ENCODE peak calls at places on chromosomes 4 and X, in five cellular contexts. One of them, this sample, is unnamed.

GRCh38 chr4:151197258-151197657 is 79.7 kb upstream of the PRSS48 start:
- DNase-seq in AG04450: no peak
- DNase-seq in PC-3: peak; percentile 9
- DNase-seq in CD4-positive, alpha-beta T cell: no peak
- DNase-seq in left lung: no peak
- DNase-seq in this sample: peak; percentile 11

GRCh38 chrX:55867254-55867653 is 149.7 kb downstream of the RRAGB start:
- DNase-seq in CD4-positive, alpha-beta T cell: no peak
- DNase-seq in AG04450: no peak
- DNase-seq in PC-3: peak; percentile 35
- DNase-seq in left lung: no peak
- DNase-seq in this sample: peak; percentile 0

GRCh38 chr4:26140150-26140898 is 180.5 kb upstream of the RBPJ start:
- DNase-seq in CD4-positive, alpha-beta T cell: no peak
- DNase-seq in PC-3: no peak
- DNase-seq in AG04450: no peak
- DNase-seq in left lung: no peak
- DNase-seq in this sample: no peak

GRCh38 chr4:131499139-131499873 is 1649.8 kb upstream of the PCDH10 start:
- DNase-seq in AG04450: peak; percentile 81
- DNase-seq in PC-3: peak; percentile 48
- DNase-seq in left lung: peak; percentile 31
- DNase-seq in CD4-positive, alpha-beta T cell: no peak
- DNase-seq in this sample: peak; percentile 8

GRCh38 chr4:39103291-39103690 is 41.3 kb downstream of the KLHL5 start:
- DNase-seq in AG04450: no peak
- DNase-seq in CD4-positive, alpha-beta T cell: no peak
- DNase-seq in PC-3: no peak
- DNase-seq in left lung: no peak
- DNase-seq in this sample: no peak

GRCh38 chr4:173191623-173192041 is 23.0 kb downstream of the GALNT7 start:
- DNase-seq in CD4-positive, alpha-beta T cell: no peak
- DNase-seq in PC-3: peak; percentile 90
- DNase-seq in left lung: no peak
- DNase-seq in AG04450: no peak
- DNase-seq in this sample: peak; percentile 68

GRCh38 chr4:4491396-4491893 is 50.4 kb downstream of the STX18 start:
- DNase-seq in left lung: no peak
- DNase-seq in PC-3: no peak
- DNase-seq in AG04450: no peak
- DNase-seq in CD4-positive, alpha-beta T cell: no peak
- DNase-seq in this sample: no peak

GRCh38 chr4:98092833-98093439 is 50.3 kb downstream of the STPG2 start:
- DNase-seq in PC-3: peak; percentile 44
- DNase-seq in AG04450: no peak
- DNase-seq in left lung: no peak
- DNase-seq in CD4-positive, alpha-beta T cell: no peak
- DNase-seq in this sample: no peak

GRCh38 chr4:140098481-140099132 is 55.4 kb downstream of the MAML3 start:
- DNase-seq in AG04450: no peak
- DNase-seq in left lung: no peak
- DNase-seq in CD4-positive, alpha-beta T cell: no peak
- DNase-seq in PC-3: peak; percentile 79
- DNase-seq in this sample: peak; percentile 33

GRCh38 chr4:71498002-71498401 is 159.2 kb downstream of the SLC4A4 start:
- DNase-seq in CD4-positive, alpha-beta T cell: no peak
- DNase-seq in PC-3: peak; percentile 78
- DNase-seq in AG04450: peak; percentile 23
- DNase-seq in left lung: no peak
- DNase-seq in this sample: no peak

GRCh38 chrX:17738002-17738713 is 865 bp downstream of the SCML1 start:
- DNase-seq in AG04450: no peak
- DNase-seq in CD4-positive, alpha-beta T cell: peak; percentile 17
- DNase-seq in PC-3: peak; percentile 45
- DNase-seq in left lung: peak; percentile 61
- DNase-seq in this sample: no peak

GRCh38 chr4:116603096-116603495 is 482.3 kb downstream of the TRAM1L1 start:
- DNase-seq in left lung: no peak
- DNase-seq in AG04450: no peak
- DNase-seq in PC-3: peak; percentile 13
- DNase-seq in CD4-positive, alpha-beta T cell: no peak
- DNase-seq in this sample: no peak

GRCh38 chr4:1136028-1136427 is 22.7 kb upstream of the RNF212 start:
- DNase-seq in left lung: no peak
- DNase-seq in AG04450: no peak
- DNase-seq in PC-3: no peak
- DNase-seq in CD4-positive, alpha-beta T cell: no peak
- DNase-seq in this sample: no peak

GRCh38 chr4:24303926-24304325 is 280.4 kb downstream of the DHX15 start:
- DNase-seq in AG04450: no peak
- DNase-seq in PC-3: no peak
- DNase-seq in CD4-positive, alpha-beta T cell: no peak
- DNase-seq in left lung: no peak
- DNase-seq in this sample: no peak

GRCh38 chr4:42234817-42235216 is 82.4 kb upstream of the BEND4 start:
- DNase-seq in CD4-positive, alpha-beta T cell: no peak
- DNase-seq in AG04450: no peak
- DNase-seq in PC-3: no peak
- DNase-seq in left lung: no peak
- DNase-seq in this sample: no peak

GRCh38 chr4:165780735-165781134 is 92.3 kb upstream of the TLL1 start:
- DNase-seq in PC-3: no peak
- DNase-seq in AG04450: no peak
- DNase-seq in CD4-positive, alpha-beta T cell: no peak
- DNase-seq in left lung: no peak
- DNase-seq in this sample: no peak

GRCh38 chrX:70664726-70665125 is 220.1 kb downstream of the DLG3 start:
- DNase-seq in left lung: no peak
- DNase-seq in AG04450: no peak
- DNase-seq in PC-3: peak; percentile 49
- DNase-seq in CD4-positive, alpha-beta T cell: no peak
- DNase-seq in this sample: peak; percentile 2

GRCh38 chrX:51332188-51332942 is at the start of gene NUDT10:
- DNase-seq in AG04450: no peak
- DNase-seq in PC-3: no peak
- DNase-seq in left lung: peak; percentile 79
- DNase-seq in CD4-positive, alpha-beta T cell: no peak
- DNase-seq in this sample: no peak

GRCh38 chr4:117957570-117957969 is 76.7 kb upstream of the NDST3 start:
- DNase-seq in PC-3: no peak
- DNase-seq in AG04450: no peak
- DNase-seq in left lung: no peak
- DNase-seq in CD4-positive, alpha-beta T cell: no peak
- DNase-seq in this sample: no peak

GRCh38 chrX:28273751-28274150 is 292.5 kb upstream of the DCAF8L1 start:
- DNase-seq in PC-3: no peak
- DNase-seq in CD4-positive, alpha-beta T cell: no peak
- DNase-seq in left lung: no peak
- DNase-seq in AG04450: no peak
- DNase-seq in this sample: no peak

GRCh38 chrX:140053841-140054240 is 88.5 kb upstream of the CXorf66 start:
- DNase-seq in AG04450: no peak
- DNase-seq in PC-3: no peak
- DNase-seq in left lung: no peak
- DNase-seq in CD4-positive, alpha-beta T cell: no peak
- DNase-seq in this sample: no peak

GRCh38 chr4:109998867-109999303 is 86.2 kb downstream of the EGF start:
- DNase-seq in left lung: no peak
- DNase-seq in CD4-positive, alpha-beta T cell: no peak
- DNase-seq in AG04450: peak; percentile 11
- DNase-seq in PC-3: peak; percentile 75
- DNase-seq in this sample: peak; percentile 53

GRCh38 chrX:74521961-74522833 is 92.2 kb downstream of the RLIM start:
- DNase-seq in AG04450: no peak
- DNase-seq in PC-3: no peak
- DNase-seq in left lung: no peak
- DNase-seq in CD4-positive, alpha-beta T cell: no peak
- DNase-seq in this sample: no peak

GRCh38 chr4:129623233-129623632 is 527.3 kb downstream of the C4orf33 start:
- DNase-seq in left lung: no peak
- DNase-seq in CD4-positive, alpha-beta T cell: no peak
- DNase-seq in PC-3: no peak
- DNase-seq in AG04450: no peak
- DNase-seq in this sample: no peak

GRCh38 chr4:83231620-83232056 is 53.0 kb downstream of the COQ2 start:
- DNase-seq in AG04450: no peak
- DNase-seq in left lung: no peak
- DNase-seq in CD4-positive, alpha-beta T cell: no peak
- DNase-seq in PC-3: peak; percentile 63
- DNase-seq in this sample: no peak

GRCh38 chr4:177281544-177281943 is 28.1 kb upstream of the NEIL3 start:
- DNase-seq in left lung: no peak
- DNase-seq in CD4-positive, alpha-beta T cell: no peak
- DNase-seq in PC-3: no peak
- DNase-seq in AG04450: no peak
- DNase-seq in this sample: no peak

GRCh38 chrX:149830192-149830873 is 48.6 kb downstream of the MAGEA9 start:
- DNase-seq in CD4-positive, alpha-beta T cell: no peak
- DNase-seq in PC-3: no peak
- DNase-seq in left lung: no peak
- DNase-seq in AG04450: no peak
- DNase-seq in this sample: no peak

GRCh38 chr4:179596621-179597020 is 2154.4 kb upstream of the AGA start:
- DNase-seq in left lung: no peak
- DNase-seq in AG04450: no peak
- DNase-seq in PC-3: no peak
- DNase-seq in CD4-positive, alpha-beta T cell: no peak
- DNase-seq in this sample: no peak

DNA sequence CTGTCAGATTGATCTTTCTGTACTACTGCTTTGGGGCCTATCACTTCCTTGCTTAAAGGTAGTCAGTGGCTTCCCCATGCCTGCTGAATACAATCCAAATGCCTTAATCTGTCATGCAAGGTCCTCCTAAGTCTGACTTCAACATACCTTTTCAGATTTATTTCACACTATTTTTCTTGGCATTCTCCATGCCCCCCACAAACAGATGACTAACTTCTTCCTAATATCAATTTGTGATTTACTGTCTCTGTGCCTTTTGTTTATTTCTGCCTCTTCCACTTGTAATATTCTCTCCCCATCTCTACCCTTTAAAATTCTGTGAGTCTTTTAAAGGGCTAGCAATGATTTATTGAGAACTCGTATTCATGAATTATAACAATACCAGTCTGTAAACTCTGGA is 41.8 kb downstream of the OCRL start:
- DNase-seq in PC-3: no peak
- DNase-seq in left lung: no peak
- DNase-seq in AG04450: no peak
- DNase-seq in CD4-positive, alpha-beta T cell: no peak
- DNase-seq in this sample: no peak
- H3K27ac ChIP-seq in PC-3: no peak overlapping the region
- H3K27ac ChIP-seq in left lung: no peak overlapping the region
- H3K27ac ChIP-seq in AG04450: no peak overlapping the region
- H3K27ac ChIP-seq in CD4-positive, alpha-beta T cell: no peak overlapping the region
- H3K27ac ChIP-seq in this sample: no peak overlapping the region

GRCh38 chrX:107429090-107429489 is 20.4 kb upstream of the FRMPD3 start:
- DNase-seq in CD4-positive, alpha-beta T cell: no peak
- DNase-seq in left lung: no peak
- DNase-seq in AG04450: no peak
- DNase-seq in PC-3: peak; percentile 37
- DNase-seq in this sample: no peak
- TF ChIP-seq CTCF in CD4-positive, alpha-beta T cell: peak; percentile 20
- TF ChIP-seq CTCF in left lung: peak; percentile 29
- TF ChIP-seq CTCF in AG04450: peak; percentile 17
- TF ChIP-seq CTCF in PC-3: peak; percentile 51
- TF ChIP-seq CTCF in this sample: no peak

GRCh38 chr4:17544205-17544604 is 29.2 kb downstream of the CLRN2 start:
- DNase-seq in left lung: no peak
- DNase-seq in PC-3: peak; percentile 42
- DNase-seq in CD4-positive, alpha-beta T cell: no peak
- DNase-seq in AG04450: no peak
- DNase-seq in this sample: no peak
- H3K27ac ChIP-seq in left lung: no peak overlapping the region
- H3K27ac ChIP-seq in PC-3: no peak overlapping the region
- H3K27ac ChIP-seq in CD4-positive, alpha-beta T cell: no peak overlapping the region
- H3K27ac ChIP-seq in AG04450: no peak overlapping the region
- H3K27ac ChIP-seq in this sample: no peak overlapping the region

DNA sequence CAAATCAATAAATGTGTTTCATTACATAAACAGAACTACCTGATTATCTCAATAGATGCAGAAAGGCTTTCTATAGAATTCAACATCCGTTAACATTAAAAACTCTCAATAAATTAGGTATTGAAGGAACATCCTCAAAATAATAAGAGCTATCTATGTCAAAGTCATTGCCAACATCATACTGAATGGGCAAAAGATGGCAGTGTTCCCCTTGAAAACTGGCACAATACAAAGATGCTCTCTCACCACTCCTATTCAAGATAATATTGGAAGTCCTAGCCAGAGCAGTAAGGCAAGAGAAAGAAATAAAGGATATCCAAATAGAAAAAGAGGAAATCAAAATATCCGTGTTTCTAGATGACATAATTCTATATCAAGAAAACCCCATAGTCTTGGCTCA is 466.4 kb downstream of the MAGEE1 start:
- DNase-seq in PC-3: peak; percentile 12
- DNase-seq in left lung: no peak
- DNase-seq in AG04450: no peak
- DNase-seq in CD4-positive, alpha-beta T cell: no peak
- DNase-seq in this sample: no peak
- TF ChIP-seq CTCF in PC-3: peak; percentile 35
- TF ChIP-seq CTCF in left lung: no peak
- TF ChIP-seq CTCF in AG04450: no peak
- TF ChIP-seq CTCF in CD4-positive, alpha-beta T cell: no peak
- TF ChIP-seq CTCF in this sample: no peak

DNA sequence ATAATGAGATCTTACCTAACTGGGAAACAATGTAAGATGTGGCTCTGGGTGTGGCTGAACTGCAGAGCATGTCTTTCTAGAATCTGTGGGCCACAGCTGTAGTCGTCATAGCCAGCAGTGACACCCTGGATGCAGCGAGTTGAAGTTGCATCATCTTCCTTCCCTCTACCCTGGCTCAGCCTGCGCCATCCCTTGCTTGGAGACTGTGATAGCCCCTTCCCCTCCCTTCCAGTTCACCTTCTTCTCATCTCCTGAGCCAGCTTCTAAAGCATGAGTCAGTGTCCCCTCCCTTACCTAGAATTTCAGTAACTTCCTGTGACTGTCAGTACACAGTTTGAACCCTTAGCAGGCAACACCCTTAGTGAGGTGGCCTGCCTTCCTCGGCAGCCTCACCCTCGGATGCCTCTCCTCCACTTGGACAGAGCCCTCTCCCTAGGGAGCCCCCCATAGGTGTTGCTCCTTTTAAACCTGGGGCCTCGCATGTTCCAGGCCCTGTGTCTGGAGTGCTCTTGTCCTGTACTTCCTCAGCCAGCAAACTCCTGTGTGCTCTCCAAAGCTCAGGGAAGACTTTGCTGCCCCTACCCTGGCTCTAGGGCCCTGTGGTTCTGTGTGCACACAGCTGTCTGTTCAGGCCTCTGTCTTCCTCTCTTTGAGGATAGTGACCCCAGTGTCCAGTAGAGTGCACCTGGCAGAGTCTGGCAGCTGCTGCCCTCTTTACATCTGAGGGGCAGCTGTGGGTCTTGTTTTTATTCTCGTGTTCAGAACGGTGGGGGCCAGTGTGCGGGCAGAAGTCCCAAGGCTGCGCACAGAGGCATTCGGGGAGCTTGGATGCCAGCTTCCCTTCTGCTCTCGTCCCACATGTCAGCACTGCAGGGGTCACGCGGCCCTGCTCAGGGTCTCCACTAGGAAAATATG is 43.7 kb upstream of the TADA2B start:
- DNase-seq in PC-3: peak; percentile 83
- DNase-seq in AG04450: no peak
- DNase-seq in CD4-positive, alpha-beta T cell: peak; percentile 35
- DNase-seq in left lung: no peak
- DNase-seq in this sample: peak; percentile 72
- H3K27ac ChIP-seq in PC-3: peak overlapping the region; percentile 92
- H3K27ac ChIP-seq in AG04450: no peak overlapping the region
- H3K27ac ChIP-seq in CD4-positive, alpha-beta T cell: no peak overlapping the region
- H3K27ac ChIP-seq in left lung: no peak overlapping the region
- H3K27ac ChIP-seq in this sample: peak overlapping the region; percentile 84